ENCODE peak calls at places on chromosomes 4 and X, in four cellular contexts. O, T, J and K are unnamed samples.

GRCh38 chr4:186787536-186787935 is 63.9 kb upstream of the FAT1 start:
- DNase-seq in O (no peak), T (no peak), J (no peak), K (no peak)

GRCh38 chr4:80134936-80135701 is 62.1 kb upstream of the ANTXR2 start:
- DNase-seq in O (no peak), T (no peak), J (no peak), K (no peak)

GRCh38 chrX:40318796-40319195 is 221.0 kb upstream of the BCOR start:
- DNase-seq in O (no peak), T (no peak), J (no peak), K (no peak)

GRCh38 chr4:156575430-156576073 is 396.0 kb downstream of the PDGFC start:
- DNase-seq in O (no peak), T (no peak), J (no peak), K (peak)

GRCh38 chr4:139666735-139667266 is 1.2 kb downstream of the MGST2 start:
- DNase-seq in O (no peak), T (peak), J (peak), K (peak)

GRCh38 chr4:151304755-151305154 is 20.6 kb downstream of the SH3D19 start:
- DNase-seq in O (no peak), T (peak), J (no peak), K (peak)

GRCh38 chr4:6294705-6295421 is 25.2 kb downstream of the WFS1 start:
- DNase-seq in O (no peak), T (no peak), J (no peak), K (no peak)

GRCh38 chr4:56424176-56424575 is 11.2 kb downstream of the PPAT start:
- DNase-seq in O (no peak), T (no peak), J (no peak), K (no peak)

GRCh38 chr4:57158762-57159161 is 48.6 kb upstream of the IGFBP7 start:
- DNase-seq in O (no peak), T (no peak), J (no peak), K (no peak)

GRCh38 chrX:133350751-133351150 is 64.5 kb downstream of the GPC4 start:
- DNase-seq in O (no peak), T (no peak), J (no peak), K (no peak)

GRCh38 chr4:16843831-16844508 is 54.5 kb downstream of the LDB2 start:
- DNase-seq in O (no peak), T (no peak), J (no peak), K (no peak)

GRCh38 chr4:101790521-101791188 is at the start of gene BANK1:
- DNase-seq in O (peak), T (peak), J (no peak), K (peak)

GRCh38 chr4:184534511-184535391 is 60.4 kb upstream of the IRF2 start:
- DNase-seq in O (peak), T (no peak), J (peak), K (peak)

GRCh38 chr4:2696423-2696822 is 59.7 kb downstream of the TNIP2 start:
- DNase-seq in O (peak), T (no peak), J (no peak), K (no peak)

DNA sequence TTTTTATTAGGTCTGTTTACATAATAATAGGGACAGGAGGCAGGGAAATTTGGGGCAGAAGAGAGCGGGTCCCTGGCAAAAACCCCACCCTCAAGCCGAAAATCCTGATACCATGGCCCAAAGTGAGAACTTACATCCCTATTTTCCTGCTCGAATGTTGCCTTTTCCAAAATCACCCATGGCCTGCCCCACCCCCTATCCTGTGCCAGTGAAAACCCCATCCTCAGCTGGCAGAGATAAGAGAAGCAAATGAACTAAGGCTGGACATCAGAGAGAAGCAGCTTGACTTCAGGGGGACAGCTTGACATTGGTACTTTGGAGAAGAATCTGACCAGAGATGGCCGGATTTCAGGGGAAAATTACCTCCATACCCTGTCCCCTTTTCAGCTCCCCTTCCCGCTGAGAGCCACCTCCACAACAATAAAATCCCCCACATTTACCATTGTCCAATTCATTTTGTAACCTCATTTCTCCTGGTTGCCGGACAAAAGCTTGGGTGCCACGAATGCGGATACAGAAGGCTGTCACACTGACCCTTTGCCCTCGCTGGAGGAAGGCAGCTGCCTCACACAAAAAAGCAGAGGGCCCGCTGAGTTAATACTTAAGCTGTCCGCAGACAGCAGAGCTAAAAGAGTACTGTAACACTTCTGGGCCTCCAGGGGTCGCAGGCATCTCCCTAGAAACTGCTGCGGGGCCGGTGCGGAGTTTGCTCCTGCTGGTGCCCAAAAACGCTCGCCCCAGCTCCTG is 196.2 kb downstream of the SNCA start:
- DNase-seq in O (no peak), T (peak), J (peak), K (peak)
- TF ChIP-seq JUNB in O (no peak), T (no peak), J (no peak), K (no peak)

DNA sequence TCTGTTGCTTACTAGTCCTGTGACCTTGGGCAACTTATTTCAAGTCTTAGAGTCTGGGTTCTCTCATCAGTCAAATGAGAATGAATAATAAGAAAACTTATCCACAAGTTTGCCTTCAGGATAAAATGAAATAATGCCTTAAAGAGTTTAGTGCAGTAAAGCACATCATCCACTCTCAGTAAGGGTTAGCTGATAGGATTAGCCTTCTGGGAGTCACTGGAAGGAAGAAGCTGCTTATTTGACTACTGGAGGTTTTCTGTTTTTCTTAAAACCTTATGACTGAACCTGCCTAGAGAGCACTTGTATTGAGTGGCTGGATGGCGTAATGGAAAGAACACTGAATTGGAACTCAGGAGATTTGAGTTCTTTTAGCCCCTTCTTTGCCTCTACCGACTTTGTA is 1.8 kb downstream of the RNF128 start:
- DNase-seq in O (no peak), T (no peak), J (no peak), K (no peak)
- H3K4me3 ChIP-seq in O (no peak), T (no peak), J (no peak), K (peak)

GRCh38 chr4:20638825-20639224 is 61.4 kb upstream of the PACRGL start:
- DNase-seq in O (no peak), T (no peak), J (no peak), K (no peak)
- TF ChIP-seq JUNB in O (no peak), T (no peak), J (no peak), K (no peak)

GRCh38 chr4:143397887-143398286 is 61.2 kb downstream of the GAB1 start:
- DNase-seq in O (no peak), T (no peak), J (no peak), K (no peak)

GRCh38 chr4:143400082-143400481 is 63.4 kb downstream of the GAB1 start:
- DNase-seq in O (no peak), T (no peak), J (no peak), K (no peak)

GRCh38 chr4:143396695-143397094 is 60.0 kb downstream of the GAB1 start:
- DNase-seq in O (no peak), T (no peak), J (no peak), K (peak)

GRCh38 chr4:143397335-143397734 is 60.7 kb downstream of the GAB1 start:
- DNase-seq in O (no peak), T (no peak), J (no peak), K (no peak)

DNA sequence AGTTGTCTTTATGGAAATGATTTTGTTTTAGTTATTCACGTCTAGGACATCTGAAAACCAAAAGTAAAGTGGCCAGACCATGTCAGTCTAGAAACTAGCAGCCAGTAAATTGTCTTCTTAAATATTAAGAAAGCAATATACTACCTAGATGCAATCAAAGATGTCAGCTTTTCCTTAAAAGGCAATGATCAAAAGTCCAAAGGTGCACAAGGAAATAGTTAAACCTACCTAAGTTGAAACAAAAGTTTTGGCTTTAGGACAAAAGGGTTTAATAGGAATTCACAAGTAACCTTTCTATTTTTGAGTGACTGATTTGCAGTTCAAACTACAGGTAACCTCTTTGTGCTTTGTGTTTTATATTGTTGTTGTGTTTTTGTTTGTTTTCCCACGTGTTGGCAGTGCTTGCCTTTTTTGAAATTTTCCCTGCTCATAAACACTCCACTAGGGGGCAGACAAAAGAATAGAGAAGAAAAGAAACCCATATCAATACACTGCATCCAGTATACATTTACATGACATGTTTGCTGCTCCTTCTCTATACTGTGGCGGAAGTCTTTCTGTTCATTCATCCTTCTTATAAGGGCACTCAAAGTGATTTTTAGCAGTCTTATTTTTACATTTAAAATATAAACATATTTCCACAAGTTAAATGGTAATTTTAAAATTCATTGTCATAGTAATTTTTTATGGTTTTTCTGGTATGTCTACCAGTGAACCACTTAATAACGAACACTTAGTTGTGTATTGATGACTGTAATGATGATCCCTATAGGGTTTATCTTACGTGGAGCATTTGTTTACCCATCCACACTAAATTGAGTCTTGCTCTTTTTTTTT is 62.7 kb downstream of the GAB1 start:
- DNase-seq in O (no peak), T (peak), J (peak), K (peak)
- H3K4me3 ChIP-seq in O (no peak), T (no peak), J (no peak), K (no peak)

GRCh38 chr4:138078264-138078663 is 163.9 kb downstream of the SLC7A11 start:
- DNase-seq in O (no peak), T (no peak), J (no peak), K (no peak)
- TF ChIP-seq JUNB in O (no peak), T (no peak), J (no peak), K (no peak)

GRCh38 chr4:169438057-169438480 is 167.3 kb upstream of the SH3RF1 start:
- DNase-seq in O (peak), T (no peak), J (no peak), K (no peak)
- H3K4me3 ChIP-seq in O (no peak), T (no peak), J (no peak), K (no peak)